ENCODE peak calls at places on chromosomes 11 and 22, in four cellular contexts. One of them, this sample, is unnamed.
A peak's percentile ranks its signal among the peaks of the same experiment; 100 is the strongest.

GRCh38 chr22:40728731-40729189 is 49.5 kb downstream of the MCHR1 start:
- DNase-seq in esophagus squamous epithelium: no peak
- DNase-seq in heart left ventricle: no peak
- DNase-seq in body of pancreas: no peak
- DNase-seq in this sample: no peak

GRCh38 chr11:97772696-97773095 is 1248.1 kb upstream of the CNTN5 start:
- DNase-seq in esophagus squamous epithelium: no peak
- DNase-seq in heart left ventricle: no peak
- DNase-seq in body of pancreas: no peak
- DNase-seq in this sample: no peak

GRCh38 chr22:40547729-40548143 is 88.8 kb downstream of the MRTFA start:
- DNase-seq in esophagus squamous epithelium: no peak
- DNase-seq in heart left ventricle: no peak
- DNase-seq in body of pancreas: no peak
- DNase-seq in this sample: no peak

GRCh38 chr11:65427691-65428577 is 5.3 kb downstream of the NEAT1 start:
- DNase-seq in esophagus squamous epithelium: no peak
- DNase-seq in heart left ventricle: no peak
- DNase-seq in body of pancreas: peak; percentile 75
- DNase-seq in this sample: no peak

GRCh38 chr11:59191899-59192298 is 20.0 kb downstream of the DTX4 start:
- DNase-seq in esophagus squamous epithelium: no peak
- DNase-seq in heart left ventricle: no peak
- DNase-seq in body of pancreas: no peak
- DNase-seq in this sample: no peak

GRCh38 chr22:50730013-50730891 is 7.8 kb upstream of the ACR start:
- DNase-seq in esophagus squamous epithelium: no peak
- DNase-seq in heart left ventricle: peak; percentile 18
- DNase-seq in body of pancreas: peak; percentile 7
- DNase-seq in this sample: no peak

GRCh38 chr11:37108436-37109204 is 510.6 kb upstream of the RAG2 start:
- DNase-seq in esophagus squamous epithelium: no peak
- DNase-seq in heart left ventricle: no peak
- DNase-seq in body of pancreas: no peak
- DNase-seq in this sample: no peak

GRCh38 chr22:36540867-36541642 is 12.1 kb upstream of the EIF3D start:
- DNase-seq in esophagus squamous epithelium: no peak
- DNase-seq in heart left ventricle: no peak
- DNase-seq in body of pancreas: no peak
- DNase-seq in this sample: no peak

GRCh38 chr11:117226388-117227385 is 5.2 kb downstream of the PCSK7 start:
- DNase-seq in esophagus squamous epithelium: no peak
- DNase-seq in heart left ventricle: peak; percentile 58
- DNase-seq in body of pancreas: peak; percentile 69
- DNase-seq in this sample: peak; percentile 49

GRCh38 chr22:35154937-35155387 is 89.0 kb downstream of the ISX start:
- DNase-seq in esophagus squamous epithelium: no peak
- DNase-seq in heart left ventricle: peak; percentile 35
- DNase-seq in body of pancreas: peak; percentile 54
- DNase-seq in this sample: no peak

GRCh38 chr22:20140107-20140445 is 8.5 kb downstream of the ZDHHC8 start:
- DNase-seq in esophagus squamous epithelium: no peak
- DNase-seq in heart left ventricle: no peak
- DNase-seq in body of pancreas: no peak
- DNase-seq in this sample: no peak

GRCh38 chr22:42743501-42743991 is 22.9 kb upstream of the A4GALT start:
- DNase-seq in esophagus squamous epithelium: no peak
- DNase-seq in heart left ventricle: peak; percentile 93
- DNase-seq in body of pancreas: peak; percentile 42
- DNase-seq in this sample: no peak

GRCh38 chr11:86408845-86409244 is 34.2 kb downstream of the CCDC81 start:
- DNase-seq in esophagus squamous epithelium: no peak
- DNase-seq in heart left ventricle: no peak
- DNase-seq in body of pancreas: no peak
- DNase-seq in this sample: no peak

GRCh38 chr11:129655247-129655832 is 160.3 kb upstream of the TMEM45B start:
- DNase-seq in esophagus squamous epithelium: no peak
- DNase-seq in heart left ventricle: no peak
- DNase-seq in body of pancreas: no peak
- DNase-seq in this sample: no peak

GRCh38 chr11:113161671-113162589 is 152.5 kb upstream of the TTC12 start:
- DNase-seq in esophagus squamous epithelium: no peak
- DNase-seq in heart left ventricle: no peak
- DNase-seq in body of pancreas: peak; percentile 27
- DNase-seq in this sample: no peak

GRCh38 chr11:79100093-79100704 is 340.6 kb downstream of the TENM4 start:
- DNase-seq in esophagus squamous epithelium: no peak
- DNase-seq in heart left ventricle: no peak
- DNase-seq in body of pancreas: peak; percentile 45
- DNase-seq in this sample: peak; percentile 80

GRCh38 chr22:45842141-45842831 is 134.7 kb downstream of the WNT7B start:
- DNase-seq in esophagus squamous epithelium: no peak
- DNase-seq in heart left ventricle: no peak
- DNase-seq in body of pancreas: no peak
- DNase-seq in this sample: no peak

GRCh38 chr11:118666331-118666730 is 13.1 kb downstream of the TREH start:
- DNase-seq in esophagus squamous epithelium: no peak
- DNase-seq in heart left ventricle: no peak
- DNase-seq in body of pancreas: no peak
- DNase-seq in this sample: no peak

GRCh38 chr11:2885017-2885675 is 429 bp downstream of the CDKN1C start:
- DNase-seq in esophagus squamous epithelium: no peak
- DNase-seq in heart left ventricle: peak; percentile 70
- DNase-seq in body of pancreas: peak; percentile 75
- DNase-seq in this sample: peak; percentile 86

GRCh38 chr11:66727282-66727882 is 1.6 kb downstream of the SPTBN2 start:
- DNase-seq in esophagus squamous epithelium: no peak
- DNase-seq in heart left ventricle: no peak
- DNase-seq in body of pancreas: peak; percentile 49
- DNase-seq in this sample: no peak

GRCh38 chr11:19644316-19644715 is 68.3 kb upstream of the NAV2 start:
- DNase-seq in esophagus squamous epithelium: no peak
- DNase-seq in heart left ventricle: no peak
- DNase-seq in body of pancreas: no peak
- DNase-seq in this sample: no peak

GRCh38 chr11:119179983-119180382 is 5.3 kb upstream of the NHERF4 start:
- DNase-seq in esophagus squamous epithelium: no peak
- DNase-seq in heart left ventricle: no peak
- DNase-seq in body of pancreas: peak; percentile 60
- DNase-seq in this sample: no peak

GRCh38 chr22:32777997-32778396 is 23.5 kb upstream of the TIMP3 start:
- DNase-seq in esophagus squamous epithelium: no peak
- DNase-seq in heart left ventricle: no peak
- DNase-seq in body of pancreas: no peak
- DNase-seq in this sample: no peak

GRCh38 chr11:122706261-122706660 is 50.7 kb downstream of the UBASH3B start:
- DNase-seq in esophagus squamous epithelium: no peak
- DNase-seq in heart left ventricle: no peak
- DNase-seq in body of pancreas: no peak
- DNase-seq in this sample: no peak

GRCh38 chr11:113082501-113082900 is 121.3 kb downstream of the NCAM1 start:
- DNase-seq in esophagus squamous epithelium: no peak
- DNase-seq in heart left ventricle: no peak
- DNase-seq in body of pancreas: no peak
- DNase-seq in this sample: no peak

GRCh38 chr11:2526808-2527381 is 82.1 kb downstream of the KCNQ1 start:
- DNase-seq in esophagus squamous epithelium: no peak
- DNase-seq in heart left ventricle: peak; percentile 51
- DNase-seq in body of pancreas: peak; percentile 29
- DNase-seq in this sample: no peak

GRCh38 chr11:45323598-45324249 is 37.6 kb upstream of the SYT13 start:
- DNase-seq in esophagus squamous epithelium: no peak
- DNase-seq in heart left ventricle: no peak
- DNase-seq in body of pancreas: no peak
- DNase-seq in this sample: no peak

GRCh38 chr22:31212783-31213626 is 907 bp downstream of the LIMK2 start:
- DNase-seq in esophagus squamous epithelium: no peak
- DNase-seq in heart left ventricle: no peak
- DNase-seq in body of pancreas: no peak
- DNase-seq in this sample: no peak

DNA sequence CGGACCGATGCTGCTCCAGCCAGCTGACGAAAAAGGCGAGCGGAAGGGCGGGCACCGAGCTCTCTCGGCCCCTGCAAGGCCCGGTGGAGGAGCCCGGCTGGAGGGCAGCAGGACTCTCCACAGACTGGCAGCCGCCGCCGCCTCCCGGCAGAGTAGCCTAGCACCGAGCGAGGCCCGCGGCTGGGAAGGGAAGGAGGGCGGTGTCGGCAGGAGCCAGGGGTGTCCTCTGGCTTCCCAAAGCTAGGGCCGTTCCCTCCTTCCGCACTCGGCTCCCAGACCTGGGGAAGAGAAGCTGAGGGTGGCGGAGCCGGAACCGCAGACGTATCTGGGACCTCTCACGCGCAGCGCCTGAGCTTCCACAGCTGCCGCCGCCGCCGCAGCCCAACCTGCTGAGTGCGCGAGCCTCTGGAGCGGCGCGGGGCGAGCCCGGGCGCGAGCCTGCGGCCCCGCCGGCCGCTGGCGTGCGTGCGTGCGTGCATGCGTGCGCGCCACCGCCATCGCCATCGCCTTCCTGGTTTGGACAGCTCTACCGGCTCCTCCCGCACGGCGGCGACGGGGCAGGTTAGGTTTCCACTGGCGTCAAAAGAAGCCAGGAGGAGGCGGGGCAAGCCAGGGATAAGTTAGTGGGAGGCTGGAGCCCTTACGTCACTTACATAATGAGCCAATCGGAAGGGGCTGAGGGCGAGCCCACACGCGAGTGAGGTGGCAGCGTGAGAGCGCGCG is at the start of gene RAB6A:
- DNase-seq in esophagus squamous epithelium: peak; percentile 98
- DNase-seq in heart left ventricle: peak; percentile 100
- DNase-seq in body of pancreas: peak; percentile 100
- DNase-seq in this sample: peak; percentile 92
- TF ChIP-seq POLR2A in esophagus squamous epithelium: peak; percentile 64
- TF ChIP-seq POLR2A in heart left ventricle: no peak
- TF ChIP-seq POLR2A in body of pancreas: peak; percentile 96
- TF ChIP-seq POLR2A in this sample: peak; percentile 91

GRCh38 chr11:18384157-18384641 is 10.2 kb upstream of the LDHA start:
- DNase-seq in esophagus squamous epithelium: no peak
- DNase-seq in heart left ventricle: peak; percentile 64
- DNase-seq in body of pancreas: peak; percentile 80
- DNase-seq in this sample: peak; percentile 45
- TF ChIP-seq POLR2A in esophagus squamous epithelium: peak; percentile 16
- TF ChIP-seq POLR2A in heart left ventricle: no peak
- TF ChIP-seq POLR2A in body of pancreas: peak; percentile 46
- TF ChIP-seq POLR2A in this sample: no peak

GRCh38 chr11:61369372-61370348 is 7.5 kb downstream of the TMEM138 start:
- DNase-seq in esophagus squamous epithelium: no peak
- DNase-seq in heart left ventricle: peak; percentile 36
- DNase-seq in body of pancreas: peak; percentile 56
- DNase-seq in this sample: no peak
- TF ChIP-seq POLR2A in esophagus squamous epithelium: no peak
- TF ChIP-seq POLR2A in heart left ventricle: no peak
- TF ChIP-seq POLR2A in body of pancreas: no peak
- TF ChIP-seq POLR2A in this sample: no peak

GRCh38 chr11:83056204-83056603 is 15.5 kb downstream of the RAB30 start:
- DNase-seq in esophagus squamous epithelium: no peak
- DNase-seq in heart left ventricle: no peak
- DNase-seq in body of pancreas: no peak
- DNase-seq in this sample: no peak

GRCh38 chr11:83047515-83048225 is 24.0 kb downstream of the RAB30 start:
- DNase-seq in esophagus squamous epithelium: no peak
- DNase-seq in heart left ventricle: no peak
- DNase-seq in body of pancreas: no peak
- DNase-seq in this sample: no peak

GRCh38 chr11:83054904-83055380 is 16.8 kb downstream of the RAB30 start:
- DNase-seq in esophagus squamous epithelium: no peak
- DNase-seq in heart left ventricle: no peak
- DNase-seq in body of pancreas: peak; percentile 57
- DNase-seq in this sample: no peak

GRCh38 chr11:83054001-83054400 is 17.7 kb downstream of the RAB30 start:
- DNase-seq in esophagus squamous epithelium: no peak
- DNase-seq in heart left ventricle: no peak
- DNase-seq in body of pancreas: no peak
- DNase-seq in this sample: no peak

GRCh38 chr11:83051760-83052671 is 19.7 kb downstream of the RAB30 start:
- DNase-seq in esophagus squamous epithelium: no peak
- DNase-seq in heart left ventricle: peak; percentile 62
- DNase-seq in body of pancreas: peak; percentile 63
- DNase-seq in this sample: peak; percentile 54
- TF ChIP-seq POLR2A in esophagus squamous epithelium: no peak
- TF ChIP-seq POLR2A in heart left ventricle: no peak
- TF ChIP-seq POLR2A in body of pancreas: no peak
- TF ChIP-seq POLR2A in this sample: no peak

This sample was measured in H54.